ENCODE peak calls at places on chromosomes 13 and 19, in ten cellular contexts. W, H, P, V, D, S, U, B, J and T are unnamed samples.

GRCh38 chr19:17061691-17062090 is 13.6 kb downstream of the HAUS8 start:
- DNase-seq in P (no peak), B (no peak), J (no peak), D (no peak), H (no peak), S (no peak), U (no peak), V (no peak), W (no peak), T (no peak)

GRCh38 chr13:30843548-30843947 is 62.5 kb upstream of the MEDAG start:
- DNase-seq in D (no peak), U (no peak), S (no peak), H (peak), W (no peak), J (no peak), B (no peak), P (no peak), V (no peak), T (no peak)

GRCh38 chr19:33301011-33301899 is 1.1 kb downstream of the CEBPA start:
- DNase-seq in S (no peak), J (no peak), D (no peak), H (no peak), P (peak), B (no peak), W (no peak), V (peak), U (no peak), T (no peak)

GRCh38 chr19:49019242-49019932 is 2.5 kb upstream of the LHB start:
- DNase-seq in D (peak), U (peak), J (peak), B (peak), H (peak), W (peak), V (peak), S (peak), P (peak), T (no peak)

GRCh38 chr13:43307921-43308433 is 284.6 kb downstream of the DNAJC15 start:
- DNase-seq in D (no peak), U (peak), B (no peak), W (peak), J (peak), H (peak), P (peak), S (peak), V (no peak), T (no peak)

GRCh38 chr19:57850553-57851017 is 926 bp downstream of the ZNF587 start:
- DNase-seq in U (no peak), P (peak), D (no peak), V (peak), B (no peak), S (no peak), J (peak), W (no peak), H (peak), T (peak)

GRCh38 chr19:48812094-48812929 is 1.5 kb upstream of the BCAT2 start:
- DNase-seq in W (peak), H (peak), J (peak), U (peak), S (peak), V (peak), P (peak), B (peak), D (peak), T (no peak)

GRCh38 chr13:18956473-18957078 is 225.0 kb downstream of the TUBA3C start:
- DNase-seq in U (no peak), H (no peak), J (no peak), W (no peak), P (no peak), V (no peak), B (no peak), D (no peak), S (no peak), T (no peak)

GRCh38 chr13:42760949-42761348 is 20.4 kb upstream of the FAM216B start:
- DNase-seq in U (no peak), W (no peak), S (no peak), P (no peak), V (no peak), B (no peak), D (no peak), J (peak), H (no peak), T (no peak)

GRCh38 chr19:41844601-41845000 is at the start of gene LYPD4:
- DNase-seq in D (no peak), S (no peak), H (peak), P (no peak), W (no peak), U (no peak), J (no peak), B (no peak), V (no peak), T (no peak)

GRCh38 chr19:3694361-3695123 is 5.7 kb downstream of the PIP5K1C start:
- DNase-seq in S (no peak), J (no peak), V (no peak), P (no peak), D (no peak), B (no peak), W (no peak), U (no peak), H (no peak), T (no peak)

GRCh38 chr19:42276821-42277220 is 7.8 kb downstream of the CIC start:
- DNase-seq in B (no peak), J (no peak), W (no peak), U (no peak), S (no peak), V (no peak), H (no peak), D (no peak), P (no peak), T (no peak)

GRCh38 chr13:33828431-33829129 is 10.6 kb downstream of the RFC3 start:
- DNase-seq in V (no peak), P (no peak), B (no peak), J (no peak), H (no peak), W (no peak), U (no peak), S (no peak), D (no peak), T (no peak)

GRCh38 chr19:17469092-17469370 is 1.3 kb upstream of the SLC27A1 start:
- DNase-seq in P (no peak), S (no peak), H (no peak), B (no peak), D (no peak), W (no peak), J (no peak), V (no peak), U (no peak), T (no peak)

GRCh38 chr13:110250258-110250891 is 56.6 kb downstream of the COL4A1 start:
- DNase-seq in S (no peak), P (no peak), W (no peak), D (no peak), U (no peak), V (no peak), H (no peak), J (peak), B (no peak), T (no peak)

GRCh38 chr13:71866173-71867091 is 572 bp downstream of the DACH1 start:
- DNase-seq in D (no peak), B (peak), U (peak), V (peak), W (no peak), S (peak), P (peak), H (peak), J (no peak), T (no peak)

GRCh38 chr13:74867460-74867859 is 614.5 kb downstream of the TBC1D4 start:
- DNase-seq in V (no peak), H (no peak), B (no peak), D (no peak), U (no peak), P (no peak), J (peak), S (no peak), W (no peak), T (no peak)

GRCh38 chr13:67275351-67275989 is 45.3 kb upstream of the PCDH9 start:
- DNase-seq in J (no peak), V (no peak), W (no peak), P (no peak), H (no peak), S (no peak), U (no peak), D (no peak), B (no peak), T (no peak)

GRCh38 chr13:85386424-85386823 is 412.8 kb downstream of the SLITRK6 start:
- DNase-seq in W (no peak), J (no peak), H (no peak), S (peak), B (no peak), P (peak), U (no peak), V (peak), D (no peak), T (no peak)

GRCh38 chr13:50081106-50081898 is 66.1 kb downstream of the KCNRG start:
- DNase-seq in U (peak), S (peak), J (no peak), P (peak), D (peak), V (peak), W (no peak), H (peak), B (peak), T (no peak)

GRCh38 chr13:40442826-40443225 is 223.6 kb downstream of the FOXO1 start:
- DNase-seq in J (peak), S (no peak), B (no peak), P (no peak), W (no peak), D (no peak), H (no peak), V (no peak), U (no peak), T (no peak)

GRCh38 chr13:52650731-52651130 is 1.9 kb upstream of the SUGT1 start:
- DNase-seq in S (no peak), V (peak), W (no peak), J (no peak), D (no peak), P (peak), H (peak), B (no peak), U (no peak), T (no peak)

GRCh38 chr13:42218576-42218975 is 53.4 kb upstream of the AKAP11 start:
- DNase-seq in B (no peak), U (no peak), D (no peak), P (no peak), S (no peak), W (no peak), V (no peak), H (no peak), J (peak), T (no peak)

GRCh38 chr19:13208131-13208963 is 58.1 kb downstream of the IER2 start:
- DNase-seq in P (no peak), J (peak), H (no peak), S (no peak), U (no peak), B (peak), W (no peak), V (peak), D (peak), T (peak)

GRCh38 chr19:29537181-29537580 is 11.4 kb downstream of the VSTM2B start:
- DNase-seq in B (no peak), P (no peak), S (no peak), V (no peak), J (no peak), W (no peak), H (no peak), D (no peak), U (no peak), T (no peak)

GRCh38 chr13:31968473-31968872 is 63.1 kb upstream of the FRY start:
- DNase-seq in D (no peak), S (no peak), V (no peak), W (no peak), P (no peak), J (no peak), B (no peak), U (no peak), H (no peak), T (no peak)

GRCh38 chr19:54164369-54165068 is 5.0 kb upstream of the LENG1 start:
- DNase-seq in W (no peak), S (no peak), B (peak), J (peak), P (no peak), D (peak), U (no peak), V (peak), H (peak), T (peak)

GRCh38 chr19:33418461-33418860 is 45.0 kb downstream of the CEBPG start:
- DNase-seq in D (no peak), U (no peak), H (no peak), P (no peak), V (no peak), W (no peak), B (no peak), J (no peak), S (no peak), T (no peak)

GRCh38 chr19:8212212-8212611 is 3.0 kb downstream of the CERS4 start:
- DNase-seq in U (peak), P (no peak), D (no peak), H (no peak), V (no peak), W (no peak), J (no peak), B (no peak), S (no peak), T (no peak)

GRCh38 chr19:2271516-2272103 is 10.4 kb downstream of the PEAK3 start:
- DNase-seq in J (peak), H (peak), D (no peak), W (no peak), V (peak), U (no peak), B (no peak), S (no peak), P (no peak), T (no peak)

GRCh38 chr13:110392510-110393233 is 85.6 kb downstream of the COL4A2 start:
- DNase-seq in B (no peak), H (no peak), S (no peak), U (no peak), V (no peak), P (no peak), W (no peak), D (no peak), J (peak), T (no peak)

GRCh38 chr19:850221-850978 is 1.7 kb upstream of the ELANE start:
- DNase-seq in V (peak), W (peak), P (peak), B (no peak), J (peak), S (peak), U (no peak), H (peak), D (no peak), T (no peak)

GRCh38 chr13:109761695-109762094 is 24.7 kb downstream of the IRS2 start:
- DNase-seq in H (no peak), B (no peak), D (no peak), J (no peak), V (no peak), P (no peak), S (no peak), U (no peak), W (no peak), T (no peak)

GRCh38 chr13:20064128-20064527 is 96.7 kb downstream of the GJA3 start:
- DNase-seq in D (no peak), H (no peak), P (no peak), S (no peak), V (no peak), J (peak), W (no peak), B (no peak), U (no peak), T (no peak)

GRCh38 chr19:28497137-28497536 is 715.8 kb downstream of the UQCRFS1 start:
- DNase-seq in B (no peak), D (no peak), H (no peak), V (no peak), W (peak), U (no peak), S (no peak), J (no peak), P (no peak), T (no peak)

GRCh38 chr13:46552888-46553520 is at the start of gene LRCH1:
- DNase-seq in H (peak), V (peak), S (peak), P (peak), U (peak), D (peak), B (peak), J (peak), W (peak), T (peak)

GRCh38 chr13:45297456-45298205 is 43.4 kb downstream of the TPT1 start:
- DNase-seq in P (no peak), H (no peak), J (no peak), V (no peak), W (no peak), D (no peak), B (no peak), S (no peak), U (peak), T (no peak)

GRCh38 chr13:49497272-49497671 is 1.5 kb downstream of the PHF11 start:
- DNase-seq in H (peak), U (no peak), V (no peak), P (peak), S (no peak), W (no peak), D (no peak), J (no peak), B (no peak), T (no peak)

GRCh38 chr13:113537909-113538688 is 46.5 kb upstream of the TFDP1 start:
- DNase-seq in H (no peak), W (no peak), U (no peak), D (no peak), V (no peak), J (no peak), S (no peak), B (no peak), P (no peak), T (no peak)